ENCODE peak calls at places on chromosome 13, in ten cellular contexts. G is K562, C is stomach, V is cardiac fibroblast, N is psoas muscle, O is ovary, S is HFF-Myc, Q is fibroblast of lung, D is lung, E is heart right ventricle. I is an unnamed sample.
A peak's percentile ranks its signal among the peaks of the same experiment; 100 is the strongest.

GRCh38 chr13:111940892-111941291 is 126.1 kb upstream of the SOX1 start:
- DNase-seq in E (no peak), N (no peak), Q (no peak), V (no peak), O (no peak), C (no peak), S (no peak), D (no peak), G (no peak), I (no peak)

GRCh38 chr13:79338343-79338742 is 67.7 kb downstream of the RBM26 start:
- DNase-seq in O (no peak), E (no peak), N (no peak), C (no peak), S (no peak), G (no peak), D (no peak), V (no peak), Q (no peak), I (no peak)

GRCh38 chr13:62142048-62142447 is 726.4 kb upstream of the PCDH20 start:
- DNase-seq in G (no peak), E (no peak), V (no peak), N (no peak), D (no peak), S (no peak), Q (no peak), O (no peak), C (no peak), I (no peak)

GRCh38 chr13:108993346-108993745 is 363.9 kb downstream of the MYO16 start:
- DNase-seq in E (no peak), C (no peak), V (no peak), G (no peak), S (no peak), D (no peak), O (no peak), N (no peak), Q (peak; percentile 43), I (no peak)

GRCh38 chr13:98285317-98285716 is 108.2 kb upstream of the RNF113B start:
- DNase-seq in G (no peak), O (no peak), S (no peak), C (no peak), V (no peak), N (no peak), Q (peak; percentile 70), E (no peak), D (no peak), I (no peak)

GRCh38 chr13:23695711-23696512 is 125.7 kb downstream of the TNFRSF19 start:
- DNase-seq in N (peak; percentile 72), Q (no peak), C (no peak), G (no peak), S (no peak), D (no peak), O (no peak), E (peak; percentile 51), V (no peak), I (no peak)

GRCh38 chr13:50055454-50055853 is 40.2 kb downstream of the KCNRG start:
- DNase-seq in N (no peak), E (no peak), V (no peak), S (no peak), Q (no peak), G (no peak), O (no peak), C (no peak), D (no peak), I (no peak)

GRCh38 chr13:22198001-22198400 is 527.1 kb downstream of the FGF9 start:
- DNase-seq in C (peak; percentile 34), G (no peak), Q (no peak), N (no peak), V (no peak), O (no peak), S (no peak), E (no peak), D (no peak), I (no peak)

GRCh38 chr13:94267581-94267980 is 211.9 kb downstream of the DCT start:
- DNase-seq in C (no peak), D (no peak), V (no peak), O (no peak), Q (no peak), N (no peak), G (no peak), S (no peak), E (no peak), I (no peak)

GRCh38 chr13:109998808-109999528 is 212.6 kb upstream of the IRS2 start:
- DNase-seq in G (no peak), O (no peak), V (peak; percentile 71), S (no peak), E (no peak), D (no peak), Q (peak; percentile 90), C (no peak), N (no peak), I (peak; percentile 95)

GRCh38 chr13:80040219-80040976 is 300.5 kb downstream of the SPRY2 start:
- DNase-seq in Q (peak; percentile 100), V (peak; percentile 90), C (no peak), G (no peak), D (no peak), S (peak; percentile 86), N (no peak), O (no peak), E (no peak), I (peak; percentile 99)

GRCh38 chr13:83220241-83220640 is 662.0 kb downstream of the SLITRK1 start:
- DNase-seq in O (no peak), G (no peak), S (no peak), N (no peak), D (no peak), E (no peak), V (no peak), Q (peak; percentile 5), C (no peak), I (no peak)

DNA sequence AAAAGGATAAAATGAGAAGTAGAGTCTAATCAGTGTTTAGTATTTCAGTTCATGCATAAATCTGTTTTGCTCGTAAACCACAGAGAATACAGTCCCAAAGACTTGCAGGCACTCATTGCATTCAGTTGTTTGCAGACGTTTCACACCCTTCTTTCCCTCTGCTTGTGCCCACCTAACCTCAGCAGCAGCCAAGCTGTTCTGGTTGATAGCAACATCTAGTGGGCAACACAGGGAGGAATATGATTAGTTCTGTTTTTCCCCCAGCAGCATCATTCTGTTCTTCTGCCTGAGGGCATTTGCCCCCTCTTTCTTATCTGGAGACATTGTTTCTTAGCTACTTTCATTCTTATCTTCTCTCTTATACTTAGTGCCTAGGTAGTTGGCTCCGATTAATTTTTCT is 135.6 kb downstream of the PAN3 start:
- DNase-seq in D (no peak), E (no peak), S (no peak), V (peak; percentile 3), Q (no peak), O (no peak), G (no peak), C (no peak), N (no peak), I (no peak)
- TF ChIP-seq CTCF in D (no peak), E (no peak), S (no peak), V (no peak), Q (no peak), O (no peak), G (no peak), C (no peak), N (no peak), I (peak; percentile 3)

GRCh38 chr13:97072297-97072696 is 78.0 kb upstream of the OXGR1 start:
- DNase-seq in O (no peak), N (no peak), D (no peak), C (no peak), S (no peak), G (no peak), E (no peak), Q (no peak), V (no peak), I (no peak)

GRCh38 chr13:97074618-97075017 is 80.3 kb upstream of the OXGR1 start:
- DNase-seq in N (no peak), O (no peak), D (no peak), G (no peak), E (no peak), C (no peak), V (no peak), Q (no peak), S (no peak), I (no peak)

GRCh38 chr13:97079726-97080125 is 85.5 kb upstream of the OXGR1 start:
- DNase-seq in G (no peak), V (no peak), E (no peak), O (no peak), C (no peak), D (no peak), N (no peak), Q (no peak), S (no peak), I (no peak)

GRCh38 chr13:97076898-97077297 is 82.6 kb upstream of the OXGR1 start:
- DNase-seq in C (no peak), N (no peak), Q (no peak), D (no peak), S (no peak), E (no peak), V (peak; percentile 71), G (no peak), O (no peak), I (no peak)
- H3K4me3 ChIP-seq in C (no peak overlapping the region), N (no peak overlapping the region), Q (no peak overlapping the region), D (no peak overlapping the region), S (no peak overlapping the region), E (peak overlapping the region; percentile 33), V (no peak overlapping the region), G (no peak overlapping the region), O (no peak overlapping the region), I (no peak overlapping the region)

DNA sequence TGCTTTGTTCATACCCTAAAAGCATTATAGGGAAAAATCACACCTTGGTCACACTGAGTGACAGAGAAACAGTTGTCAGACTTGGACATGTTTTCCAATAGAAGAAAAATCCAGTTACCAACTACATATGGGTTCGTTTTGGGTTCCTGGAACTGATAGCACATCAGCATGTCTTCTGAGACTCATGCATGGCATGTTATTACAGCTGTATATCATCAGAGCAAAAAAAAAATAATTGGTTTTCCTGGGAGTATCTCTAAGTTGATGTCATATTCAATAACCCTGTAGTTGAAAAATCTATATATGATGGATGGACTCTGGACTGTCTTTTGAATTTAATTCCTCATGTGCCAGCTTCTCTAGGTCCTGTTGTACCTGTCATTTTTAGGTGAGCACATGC is 211.6 kb downstream of the DNAJC15 start:
- DNase-seq in V (no peak), N (no peak), G (no peak), D (no peak), C (no peak), Q (peak; percentile 6), E (no peak), O (no peak), S (no peak), I (no peak)
- TF ChIP-seq CTCF in V (no peak), N (no peak), G (no peak), D (no peak), C (no peak), Q (no peak), E (no peak), O (no peak), S (no peak), I (no peak)

DNA sequence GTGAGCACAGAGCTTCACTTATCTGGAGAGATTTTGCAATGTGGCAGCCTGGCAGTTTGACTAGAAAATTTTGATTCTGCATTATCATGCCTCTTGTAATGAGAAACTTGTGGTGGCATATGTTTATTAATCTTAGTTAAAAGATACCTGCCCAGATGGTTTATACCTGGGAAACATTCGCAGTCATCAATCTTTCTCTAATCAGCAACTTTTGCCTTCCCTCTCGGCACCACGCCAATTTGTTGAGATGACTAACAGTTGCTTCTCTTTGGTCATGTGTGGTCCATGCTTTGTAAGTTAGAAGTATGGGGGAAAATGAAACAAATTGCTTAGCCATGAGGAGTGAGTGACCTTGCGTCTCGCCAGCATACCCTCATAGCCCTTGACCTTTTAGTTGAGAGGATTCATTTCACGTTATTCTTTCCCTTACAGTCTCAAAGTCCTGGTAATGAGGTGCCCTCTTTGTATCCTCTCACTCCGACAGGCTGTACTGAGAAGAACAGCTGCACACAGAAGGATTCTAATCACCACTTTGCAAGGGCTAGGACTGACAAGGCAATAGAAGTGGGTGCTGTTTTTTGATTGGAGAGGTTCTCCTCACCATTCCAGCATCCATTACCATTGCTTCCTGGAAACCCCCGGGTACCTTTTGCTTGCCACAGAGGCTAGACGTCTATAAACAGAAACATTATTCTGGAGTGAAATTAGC is 201.4 kb downstream of the OXGR1 start:
- DNase-seq in V (no peak), N (no peak), S (no peak), C (no peak), Q (no peak), E (no peak), D (no peak), O (no peak), G (no peak), I (no peak)
- H3K4me3 ChIP-seq in V (no peak overlapping the region), N (no peak overlapping the region), S (no peak overlapping the region), C (no peak overlapping the region), Q (no peak overlapping the region), E (no peak overlapping the region), D (no peak overlapping the region), O (no peak overlapping the region), G (no peak overlapping the region), I (no peak overlapping the region)

I was measured in kidney epithelial cell.